ENCODE peak calls at places on chromosomes 12 and 14, in nine cellular contexts. R, A, N, G, H, U, M, E and Q are unnamed samples.
A peak's percentile ranks its signal among the peaks of the same experiment; 100 is the strongest.

GRCh38 chr12:93317227-93317626 is 60.5 kb upstream of the NUDT4 start:
- DNase-seq in R (peak; percentile 52), A (no peak), N (no peak), G (no peak), H (no peak), U (no peak), M (no peak), E (no peak), Q (no peak)

GRCh38 chr12:116697305-116698130 is 40.4 kb downstream of the SPRING1 start:
- DNase-seq in R (peak; percentile 58), A (no peak), N (no peak), G (peak; percentile 45), H (peak; percentile 78), U (no peak), M (no peak), E (peak; percentile 62), Q (no peak)

GRCh38 chr12:67082221-67082620 is 186.9 kb upstream of the CAND1 start:
- DNase-seq in R (no peak), A (no peak), N (no peak), G (no peak), H (no peak), U (no peak), M (no peak), E (no peak), Q (no peak)

GRCh38 chr12:132437252-132438138 is 52.5 kb upstream of the FBRSL1 start:
- DNase-seq in R (no peak), A (peak; percentile 71), N (no peak), G (no peak), H (no peak), U (no peak), M (no peak), E (no peak), Q (no peak)

GRCh38 chr14:63308723-63309317 is 9.9 kb downstream of the GPHB5 start:
- DNase-seq in R (peak; percentile 55), A (no peak), N (peak; percentile 29), G (no peak), H (peak; percentile 79), U (no peak), M (no peak), E (peak; percentile 30), Q (no peak)

GRCh38 chr12:127260959-127261358 is 1006.0 kb upstream of the TMEM132C start:
- DNase-seq in R (no peak), A (no peak), N (no peak), G (no peak), H (no peak), U (no peak), M (no peak), E (no peak), Q (no peak)

GRCh38 chr12:10097521-10097920 is 1.3 kb downstream of the CLEC1A start:
- DNase-seq in R (no peak), A (no peak), N (no peak), G (no peak), H (no peak), U (no peak), M (no peak), E (no peak), Q (no peak)

GRCh38 chr14:101706509-101707284 is 54.8 kb upstream of the PPP2R5C start:
- DNase-seq in R (no peak), A (no peak), N (no peak), G (no peak), H (no peak), U (no peak), M (no peak), E (no peak), Q (no peak)

GRCh38 chr12:42854208-42854607 is 264.7 kb upstream of the PRICKLE1 start:
- DNase-seq in R (no peak), A (no peak), N (no peak), G (no peak), H (no peak), U (no peak), M (no peak), E (no peak), Q (no peak)

DNA sequence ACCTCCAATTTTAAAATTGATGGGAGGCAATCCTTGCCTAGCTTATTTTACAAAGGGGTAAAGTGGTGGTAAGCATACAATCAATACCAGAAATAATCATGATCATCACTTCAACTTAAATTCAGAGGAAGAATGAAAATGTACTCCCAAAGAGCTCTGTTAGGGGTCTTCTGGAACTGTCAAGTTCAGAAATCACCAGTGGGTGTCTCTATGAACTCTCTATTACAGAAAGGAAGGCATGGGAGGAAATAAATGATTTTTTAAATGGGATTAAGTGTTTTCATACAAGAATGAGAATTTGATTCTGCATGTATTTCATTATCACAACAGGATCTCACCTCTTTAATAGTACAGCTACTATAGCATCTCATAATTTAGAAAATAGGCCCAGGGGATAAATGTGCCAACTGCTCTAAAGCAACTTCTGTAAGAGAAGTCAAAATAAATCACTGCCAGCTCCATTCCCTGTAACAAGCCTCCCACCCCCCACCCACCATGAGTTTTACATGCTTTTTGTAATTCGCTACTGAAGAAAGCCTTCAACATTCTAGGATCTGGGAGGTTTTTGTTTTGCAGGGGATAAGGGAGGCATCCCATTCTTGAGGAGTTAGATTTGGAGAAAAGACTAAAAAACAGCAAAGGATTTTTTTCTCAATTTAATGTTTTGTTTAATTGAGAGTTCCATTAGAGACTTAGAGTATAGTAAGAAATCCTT is 9.7 kb downstream of the DCP1B start:
- DNase-seq in R (no peak), A (no peak), N (no peak), G (no peak), H (no peak), U (no peak), M (no peak), E (no peak), Q (no peak)
- H3K4me3 ChIP-seq in R (no peak overlapping the region), A (no peak overlapping the region), N (no peak overlapping the region), G (no peak overlapping the region), H (no peak overlapping the region), U (no peak overlapping the region), M (no peak overlapping the region), E (no peak overlapping the region), Q (no peak overlapping the region)

DNA sequence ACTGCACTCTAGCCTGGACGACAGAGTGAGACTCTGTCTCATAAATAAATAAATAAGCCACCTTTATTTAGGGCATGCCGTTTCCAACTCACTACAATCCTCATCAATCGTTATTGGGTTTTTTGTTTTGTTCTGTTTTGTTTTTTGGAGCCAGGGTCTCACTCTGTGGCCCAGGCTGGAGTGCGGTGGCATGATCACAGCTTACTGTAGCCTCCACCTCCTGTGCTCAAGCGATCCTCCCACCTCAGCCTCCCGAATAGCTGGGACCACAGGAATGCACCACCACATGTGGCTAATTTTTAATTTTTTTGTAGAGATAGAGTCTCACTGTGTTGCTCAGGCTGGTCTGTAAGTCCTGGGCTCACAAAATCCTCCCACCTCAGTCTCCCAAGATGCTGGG is 3.6 kb upstream of the ANAPC5 start:
- DNase-seq in R (no peak), A (no peak), N (no peak), G (no peak), H (no peak), U (no peak), M (no peak), E (no peak), Q (no peak)
- H3K4me1 ChIP-seq in R (peaks cover 8% of the 10 kb centered on the region), A (peaks cover 17% of the 10 kb centered on the region), N (no peaks in the 10 kb centered on the region), G (peaks cover 7% of the 10 kb centered on the region), H (peaks cover 11% of the 10 kb centered on the region), U (no peaks in the 10 kb centered on the region), M (peaks cover 8% of the 10 kb centered on the region), E (no peaks in the 10 kb centered on the region), Q (peaks cover 14% of the 10 kb centered on the region)

GRCh38 chr12:11837318-11837934 is 188.0 kb downstream of the ETV6 start:
- DNase-seq in R (no peak), A (no peak), N (no peak), G (no peak), H (no peak), U (no peak), M (no peak), E (no peak), Q (no peak)

GRCh38 chr12:11839093-11839641 is 189.7 kb downstream of the ETV6 start:
- DNase-seq in R (peak; percentile 49), A (no peak), N (no peak), G (no peak), H (no peak), U (no peak), M (no peak), E (no peak), Q (no peak)

GRCh38 chr12:11836964-11837286 is 187.5 kb downstream of the ETV6 start:
- DNase-seq in R (no peak), A (no peak), N (no peak), G (no peak), H (no peak), U (no peak), M (no peak), E (no peak), Q (no peak)

GRCh38 chr12:11838403-11838802 is 188.9 kb downstream of the ETV6 start:
- DNase-seq in R (no peak), A (no peak), N (no peak), G (no peak), H (no peak), U (no peak), M (no peak), E (no peak), Q (no peak)

DNA sequence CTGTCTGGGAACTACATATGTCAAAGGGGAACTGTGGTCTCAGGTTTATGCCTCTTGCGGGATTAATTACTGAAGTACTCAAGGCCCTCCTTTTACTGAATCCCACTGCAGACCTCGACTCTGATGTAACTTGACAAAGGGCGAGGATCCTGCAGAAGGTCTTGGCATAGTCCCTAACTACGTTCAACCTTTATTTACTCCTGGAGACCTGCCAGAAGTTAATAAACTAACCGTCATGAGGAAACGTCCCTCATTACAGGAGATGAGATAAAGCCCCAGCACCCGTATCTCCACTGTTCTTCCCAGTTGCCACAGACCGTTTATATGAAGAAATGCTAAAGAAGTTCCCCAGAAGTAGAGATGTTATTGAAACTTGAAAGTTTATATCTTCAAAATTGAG is 190.9 kb downstream of the ETV6 start:
- DNase-seq in R (no peak), A (no peak), N (no peak), G (peak; percentile 2), H (no peak), U (no peak), M (no peak), E (no peak), Q (no peak)
- H3K4me3 ChIP-seq in R (no peak overlapping the region), A (no peak overlapping the region), N (no peak overlapping the region), G (no peak overlapping the region), H (no peak overlapping the region), U (no peak overlapping the region), M (no peak overlapping the region), E (no peak overlapping the region), Q (no peak overlapping the region)

GRCh38 chr14:68372363-68372762 is 420.5 kb downstream of the ZFP36L1 start:
- DNase-seq in R (no peak), A (no peak), N (no peak), G (no peak), H (no peak), U (no peak), M (no peak), E (no peak), Q (no peak)
- H3K4me1 ChIP-seq in R (no peaks in the 10 kb centered on the region), A (peaks cover 61% of the 10 kb centered on the region), N (peaks cover 3% of the 10 kb centered on the region), G (peaks cover 8% of the 10 kb centered on the region), H (peaks cover 9% of the 10 kb centered on the region), U (no peaks in the 10 kb centered on the region), M (peaks cover 14% of the 10 kb centered on the region), E (no peaks in the 10 kb centered on the region), Q (peaks cover 42% of the 10 kb centered on the region)

DNA sequence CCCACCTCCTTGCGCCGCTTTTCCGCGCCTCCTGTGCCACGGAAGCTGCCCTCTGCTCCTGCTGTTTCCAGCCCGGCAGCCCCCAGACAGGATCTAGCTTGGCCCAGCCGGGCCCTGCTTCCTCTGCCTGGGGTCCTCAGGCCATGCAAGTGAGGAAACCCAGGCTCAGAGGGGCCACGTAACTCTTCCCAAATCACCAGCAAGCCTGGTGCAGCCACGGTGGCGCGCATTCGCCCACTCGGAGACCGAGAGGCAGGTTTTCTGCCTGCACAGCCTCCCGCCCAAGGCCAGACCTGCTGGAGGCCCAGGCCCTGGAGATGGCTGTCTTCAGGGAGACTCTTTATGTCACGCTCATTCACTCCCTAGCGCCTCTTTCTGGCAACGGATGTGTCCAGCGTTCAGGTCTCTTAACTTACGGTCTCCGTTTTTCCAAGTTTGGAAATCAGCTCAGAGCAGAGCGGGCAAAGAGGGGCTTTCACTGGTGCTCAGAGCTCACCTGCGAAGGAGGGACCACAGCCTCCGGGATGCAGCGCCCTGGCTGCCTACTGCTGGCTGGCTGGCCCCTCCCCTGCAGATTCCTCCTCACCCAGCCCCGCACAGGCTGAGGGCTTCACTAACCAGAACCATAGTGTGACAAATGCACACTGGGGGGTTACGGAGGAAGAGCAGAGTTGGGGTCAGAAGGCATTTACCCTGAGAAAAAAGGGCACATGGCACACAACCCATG is 20.6 kb upstream of the CEP170B start:
- DNase-seq in R (peak; percentile 28), A (peak; percentile 64), N (no peak), G (peak; percentile 50), H (no peak), U (no peak), M (peak; percentile 61), E (peak; percentile 12), Q (no peak)
- H3K4me3 ChIP-seq in R (peak overlapping the region; percentile 51), A (no peak overlapping the region), N (no peak overlapping the region), G (peak overlapping the region; percentile 29), H (no peak overlapping the region), U (no peak overlapping the region), M (no peak overlapping the region), E (no peak overlapping the region), Q (no peak overlapping the region)